ENCODE peak calls at places on chromosomes 2 and 18, in ten cellular contexts. One of them, this sample, is unnamed.

GRCh38 chr18:42559292-42559691 is 556.2 kb downstream of the RIT2 start:
- DNase-seq in activated T-cell treated with anti-CD3 and anti-CD28 coated beads, Interleukin-2, amount 50 U/mL, for 72 hours: no peak
- DNase-seq in SHP77 treated with DMSO at 0.1 percent for 48 hours: no peak
- DNase-seq in upper lobe of right lung: no peak
- DNase-seq in brain microvascular endothelial cell: no peak
- DNase-seq in activated CD4-positive, alpha-beta T cell treated with anti-CD3 and anti-CD28 coated beads, Interleukin-2, amount 10 ng/mL, durations not matched to agents 24 days and 14 days: no peak
- DNase-seq in activated CD8-positive, alpha-beta memory T cell treated with anti-CD3 and anti-CD28 coated beads for 1 hour: no peak
- DNase-seq in kidney glomerular epithelial cell: peak; percentile 8
- DNase-seq in right cardiac atrium: no peak
- DNase-seq in activated CD8-positive, alpha-beta T cell treated with anti-CD3 and anti-CD28 coated beads for 36 hours: no peak
- DNase-seq in this sample: no peak

GRCh38 chr2:29326926-29327325 is 211.7 kb downstream of the CLIP4 start:
- DNase-seq in activated CD4-positive, alpha-beta T cell treated with anti-CD3 and anti-CD28 coated beads, Interleukin-2, amount 10 ng/mL, durations not matched to agents 24 days and 14 days: no peak
- DNase-seq in activated CD8-positive, alpha-beta memory T cell treated with anti-CD3 and anti-CD28 coated beads for 1 hour: no peak
- DNase-seq in right cardiac atrium: no peak
- DNase-seq in upper lobe of right lung: no peak
- DNase-seq in kidney glomerular epithelial cell: no peak
- DNase-seq in activated CD8-positive, alpha-beta T cell treated with anti-CD3 and anti-CD28 coated beads for 36 hours: no peak
- DNase-seq in SHP77 treated with DMSO at 0.1 percent for 48 hours: no peak
- DNase-seq in activated T-cell treated with anti-CD3 and anti-CD28 coated beads, Interleukin-2, amount 50 U/mL, for 72 hours: no peak
- DNase-seq in brain microvascular endothelial cell: no peak
- DNase-seq in this sample: no peak

GRCh38 chr2:120740765-120741513 is 5.3 kb downstream of the GLI2 start:
- DNase-seq in upper lobe of right lung: no peak
- DNase-seq in activated CD8-positive, alpha-beta memory T cell treated with anti-CD3 and anti-CD28 coated beads for 1 hour: no peak
- DNase-seq in brain microvascular endothelial cell: no peak
- DNase-seq in right cardiac atrium: peak; percentile 72
- DNase-seq in SHP77 treated with DMSO at 0.1 percent for 48 hours: no peak
- DNase-seq in kidney glomerular epithelial cell: no peak
- DNase-seq in activated T-cell treated with anti-CD3 and anti-CD28 coated beads, Interleukin-2, amount 50 U/mL, for 72 hours: no peak
- DNase-seq in activated CD8-positive, alpha-beta T cell treated with anti-CD3 and anti-CD28 coated beads for 36 hours: no peak
- DNase-seq in activated CD4-positive, alpha-beta T cell treated with anti-CD3 and anti-CD28 coated beads, Interleukin-2, amount 10 ng/mL, durations not matched to agents 24 days and 14 days: no peak
- DNase-seq in this sample: peak; percentile 73

GRCh38 chr2:240769096-240769495 is 50.9 kb downstream of the KIF1A start:
- DNase-seq in SHP77 treated with DMSO at 0.1 percent for 48 hours: no peak
- DNase-seq in brain microvascular endothelial cell: no peak
- DNase-seq in kidney glomerular epithelial cell: no peak
- DNase-seq in activated CD8-positive, alpha-beta T cell treated with anti-CD3 and anti-CD28 coated beads for 36 hours: no peak
- DNase-seq in upper lobe of right lung: no peak
- DNase-seq in right cardiac atrium: no peak
- DNase-seq in activated T-cell treated with anti-CD3 and anti-CD28 coated beads, Interleukin-2, amount 50 U/mL, for 72 hours: no peak
- DNase-seq in activated CD4-positive, alpha-beta T cell treated with anti-CD3 and anti-CD28 coated beads, Interleukin-2, amount 10 ng/mL, durations not matched to agents 24 days and 14 days: no peak
- DNase-seq in activated CD8-positive, alpha-beta memory T cell treated with anti-CD3 and anti-CD28 coated beads for 1 hour: no peak
- DNase-seq in this sample: no peak

GRCh38 chr2:42588158-42588557 is 19.7 kb downstream of the MTA3 start:
- DNase-seq in upper lobe of right lung: no peak
- DNase-seq in activated CD8-positive, alpha-beta T cell treated with anti-CD3 and anti-CD28 coated beads for 36 hours: no peak
- DNase-seq in kidney glomerular epithelial cell: no peak
- DNase-seq in activated CD8-positive, alpha-beta memory T cell treated with anti-CD3 and anti-CD28 coated beads for 1 hour: no peak
- DNase-seq in brain microvascular endothelial cell: no peak
- DNase-seq in right cardiac atrium: no peak
- DNase-seq in activated CD4-positive, alpha-beta T cell treated with anti-CD3 and anti-CD28 coated beads, Interleukin-2, amount 10 ng/mL, durations not matched to agents 24 days and 14 days: no peak
- DNase-seq in SHP77 treated with DMSO at 0.1 percent for 48 hours: no peak
- DNase-seq in activated T-cell treated with anti-CD3 and anti-CD28 coated beads, Interleukin-2, amount 50 U/mL, for 72 hours: no peak
- DNase-seq in this sample: no peak

GRCh38 chr2:16625201-16625729 is 40.4 kb downstream of the CYRIA start:
- DNase-seq in activated CD4-positive, alpha-beta T cell treated with anti-CD3 and anti-CD28 coated beads, Interleukin-2, amount 10 ng/mL, durations not matched to agents 24 days and 14 days: no peak
- DNase-seq in brain microvascular endothelial cell: no peak
- DNase-seq in activated CD8-positive, alpha-beta memory T cell treated with anti-CD3 and anti-CD28 coated beads for 1 hour: no peak
- DNase-seq in SHP77 treated with DMSO at 0.1 percent for 48 hours: no peak
- DNase-seq in right cardiac atrium: peak; percentile 60
- DNase-seq in kidney glomerular epithelial cell: no peak
- DNase-seq in activated T-cell treated with anti-CD3 and anti-CD28 coated beads, Interleukin-2, amount 50 U/mL, for 72 hours: no peak
- DNase-seq in activated CD8-positive, alpha-beta T cell treated with anti-CD3 and anti-CD28 coated beads for 36 hours: no peak
- DNase-seq in upper lobe of right lung: peak; percentile 67
- DNase-seq in this sample: no peak

GRCh38 chr2:205929445-205930027 is 156.4 kb downstream of the INO80D start:
- DNase-seq in brain microvascular endothelial cell: no peak
- DNase-seq in right cardiac atrium: no peak
- DNase-seq in upper lobe of right lung: no peak
- DNase-seq in activated CD4-positive, alpha-beta T cell treated with anti-CD3 and anti-CD28 coated beads, Interleukin-2, amount 10 ng/mL, durations not matched to agents 24 days and 14 days: no peak
- DNase-seq in activated CD8-positive, alpha-beta memory T cell treated with anti-CD3 and anti-CD28 coated beads for 1 hour: no peak
- DNase-seq in activated T-cell treated with anti-CD3 and anti-CD28 coated beads, Interleukin-2, amount 50 U/mL, for 72 hours: no peak
- DNase-seq in SHP77 treated with DMSO at 0.1 percent for 48 hours: no peak
- DNase-seq in activated CD8-positive, alpha-beta T cell treated with anti-CD3 and anti-CD28 coated beads for 36 hours: no peak
- DNase-seq in kidney glomerular epithelial cell: no peak
- DNase-seq in this sample: no peak

GRCh38 chr2:215832791-215833190 is 180.6 kb downstream of the MREG start:
- DNase-seq in activated CD8-positive, alpha-beta T cell treated with anti-CD3 and anti-CD28 coated beads for 36 hours: no peak
- DNase-seq in SHP77 treated with DMSO at 0.1 percent for 48 hours: no peak
- DNase-seq in activated T-cell treated with anti-CD3 and anti-CD28 coated beads, Interleukin-2, amount 50 U/mL, for 72 hours: no peak
- DNase-seq in activated CD8-positive, alpha-beta memory T cell treated with anti-CD3 and anti-CD28 coated beads for 1 hour: no peak
- DNase-seq in kidney glomerular epithelial cell: no peak
- DNase-seq in brain microvascular endothelial cell: no peak
- DNase-seq in upper lobe of right lung: no peak
- DNase-seq in right cardiac atrium: no peak
- DNase-seq in activated CD4-positive, alpha-beta T cell treated with anti-CD3 and anti-CD28 coated beads, Interleukin-2, amount 10 ng/mL, durations not matched to agents 24 days and 14 days: no peak
- DNase-seq in this sample: no peak

GRCh38 chr2:128603411-128603924 is 284.8 kb upstream of the HS6ST1 start:
- DNase-seq in SHP77 treated with DMSO at 0.1 percent for 48 hours: peak; percentile 2
- DNase-seq in upper lobe of right lung: peak; percentile 65
- DNase-seq in activated T-cell treated with anti-CD3 and anti-CD28 coated beads, Interleukin-2, amount 50 U/mL, for 72 hours: no peak
- DNase-seq in kidney glomerular epithelial cell: no peak
- DNase-seq in activated CD4-positive, alpha-beta T cell treated with anti-CD3 and anti-CD28 coated beads, Interleukin-2, amount 10 ng/mL, durations not matched to agents 24 days and 14 days: no peak
- DNase-seq in activated CD8-positive, alpha-beta T cell treated with anti-CD3 and anti-CD28 coated beads for 36 hours: no peak
- DNase-seq in right cardiac atrium: peak; percentile 59
- DNase-seq in brain microvascular endothelial cell: no peak
- DNase-seq in activated CD8-positive, alpha-beta memory T cell treated with anti-CD3 and anti-CD28 coated beads for 1 hour: no peak
- DNase-seq in this sample: no peak

GRCh38 chr2:128286011-128286721 is 32.5 kb downstream of the HS6ST1 start:
- DNase-seq in SHP77 treated with DMSO at 0.1 percent for 48 hours: no peak
- DNase-seq in activated T-cell treated with anti-CD3 and anti-CD28 coated beads, Interleukin-2, amount 50 U/mL, for 72 hours: no peak
- DNase-seq in upper lobe of right lung: no peak
- DNase-seq in kidney glomerular epithelial cell: no peak
- DNase-seq in activated CD8-positive, alpha-beta T cell treated with anti-CD3 and anti-CD28 coated beads for 36 hours: no peak
- DNase-seq in right cardiac atrium: peak; percentile 60
- DNase-seq in activated CD4-positive, alpha-beta T cell treated with anti-CD3 and anti-CD28 coated beads, Interleukin-2, amount 10 ng/mL, durations not matched to agents 24 days and 14 days: no peak
- DNase-seq in activated CD8-positive, alpha-beta memory T cell treated with anti-CD3 and anti-CD28 coated beads for 1 hour: no peak
- DNase-seq in brain microvascular endothelial cell: no peak
- DNase-seq in this sample: peak; percentile 62

GRCh38 chr18:79732721-79733025 is 53.1 kb downstream of the CTDP1 start:
- DNase-seq in upper lobe of right lung: no peak
- DNase-seq in activated T-cell treated with anti-CD3 and anti-CD28 coated beads, Interleukin-2, amount 50 U/mL, for 72 hours: no peak
- DNase-seq in right cardiac atrium: no peak
- DNase-seq in SHP77 treated with DMSO at 0.1 percent for 48 hours: no peak
- DNase-seq in brain microvascular endothelial cell: no peak
- DNase-seq in activated CD8-positive, alpha-beta T cell treated with anti-CD3 and anti-CD28 coated beads for 36 hours: no peak
- DNase-seq in kidney glomerular epithelial cell: no peak
- DNase-seq in activated CD8-positive, alpha-beta memory T cell treated with anti-CD3 and anti-CD28 coated beads for 1 hour: no peak
- DNase-seq in activated CD4-positive, alpha-beta T cell treated with anti-CD3 and anti-CD28 coated beads, Interleukin-2, amount 10 ng/mL, durations not matched to agents 24 days and 14 days: no peak
- DNase-seq in this sample: no peak

GRCh38 chr2:9803023-9803805 is 40.1 kb upstream of the TAF1B start:
- DNase-seq in activated CD8-positive, alpha-beta T cell treated with anti-CD3 and anti-CD28 coated beads for 36 hours: no peak
- DNase-seq in SHP77 treated with DMSO at 0.1 percent for 48 hours: no peak
- DNase-seq in kidney glomerular epithelial cell: no peak
- DNase-seq in brain microvascular endothelial cell: no peak
- DNase-seq in activated CD4-positive, alpha-beta T cell treated with anti-CD3 and anti-CD28 coated beads, Interleukin-2, amount 10 ng/mL, durations not matched to agents 24 days and 14 days: no peak
- DNase-seq in right cardiac atrium: no peak
- DNase-seq in activated CD8-positive, alpha-beta memory T cell treated with anti-CD3 and anti-CD28 coated beads for 1 hour: no peak
- DNase-seq in activated T-cell treated with anti-CD3 and anti-CD28 coated beads, Interleukin-2, amount 50 U/mL, for 72 hours: no peak
- DNase-seq in upper lobe of right lung: no peak
- DNase-seq in this sample: no peak

GRCh38 chr2:28586864-28587263 is 91.0 kb downstream of the PLB1 start:
- DNase-seq in upper lobe of right lung: peak; percentile 61
- DNase-seq in right cardiac atrium: no peak
- DNase-seq in kidney glomerular epithelial cell: no peak
- DNase-seq in activated T-cell treated with anti-CD3 and anti-CD28 coated beads, Interleukin-2, amount 50 U/mL, for 72 hours: peak; percentile 51
- DNase-seq in activated CD8-positive, alpha-beta T cell treated with anti-CD3 and anti-CD28 coated beads for 36 hours: peak; percentile 81
- DNase-seq in SHP77 treated with DMSO at 0.1 percent for 48 hours: no peak
- DNase-seq in brain microvascular endothelial cell: no peak
- DNase-seq in activated CD4-positive, alpha-beta T cell treated with anti-CD3 and anti-CD28 coated beads, Interleukin-2, amount 10 ng/mL, durations not matched to agents 24 days and 14 days: peak; percentile 91
- DNase-seq in activated CD8-positive, alpha-beta memory T cell treated with anti-CD3 and anti-CD28 coated beads for 1 hour: no peak
- DNase-seq in this sample: no peak

GRCh38 chr2:192265751-192266150 is 71.0 kb upstream of the TMEFF2 start:
- DNase-seq in activated T-cell treated with anti-CD3 and anti-CD28 coated beads, Interleukin-2, amount 50 U/mL, for 72 hours: no peak
- DNase-seq in activated CD8-positive, alpha-beta T cell treated with anti-CD3 and anti-CD28 coated beads for 36 hours: no peak
- DNase-seq in right cardiac atrium: no peak
- DNase-seq in SHP77 treated with DMSO at 0.1 percent for 48 hours: no peak
- DNase-seq in upper lobe of right lung: no peak
- DNase-seq in activated CD8-positive, alpha-beta memory T cell treated with anti-CD3 and anti-CD28 coated beads for 1 hour: no peak
- DNase-seq in activated CD4-positive, alpha-beta T cell treated with anti-CD3 and anti-CD28 coated beads, Interleukin-2, amount 10 ng/mL, durations not matched to agents 24 days and 14 days: no peak
- DNase-seq in brain microvascular endothelial cell: no peak
- DNase-seq in kidney glomerular epithelial cell: no peak
- DNase-seq in this sample: no peak

GRCh38 chr2:190466819-190467444 is 58.8 kb downstream of the MFSD6 start:
- DNase-seq in activated CD8-positive, alpha-beta memory T cell treated with anti-CD3 and anti-CD28 coated beads for 1 hour: no peak
- DNase-seq in right cardiac atrium: no peak
- DNase-seq in upper lobe of right lung: no peak
- DNase-seq in activated CD4-positive, alpha-beta T cell treated with anti-CD3 and anti-CD28 coated beads, Interleukin-2, amount 10 ng/mL, durations not matched to agents 24 days and 14 days: no peak
- DNase-seq in activated CD8-positive, alpha-beta T cell treated with anti-CD3 and anti-CD28 coated beads for 36 hours: no peak
- DNase-seq in activated T-cell treated with anti-CD3 and anti-CD28 coated beads, Interleukin-2, amount 50 U/mL, for 72 hours: no peak
- DNase-seq in SHP77 treated with DMSO at 0.1 percent for 48 hours: peak; percentile 33
- DNase-seq in kidney glomerular epithelial cell: no peak
- DNase-seq in brain microvascular endothelial cell: no peak
- DNase-seq in this sample: no peak

GRCh38 chr18:79988925-79989361 is 580 bp upstream of the TXNL4A start:
- DNase-seq in upper lobe of right lung: peak; percentile 67
- DNase-seq in activated CD8-positive, alpha-beta memory T cell treated with anti-CD3 and anti-CD28 coated beads for 1 hour: no peak
- DNase-seq in activated CD8-positive, alpha-beta T cell treated with anti-CD3 and anti-CD28 coated beads for 36 hours: no peak
- DNase-seq in kidney glomerular epithelial cell: no peak
- DNase-seq in SHP77 treated with DMSO at 0.1 percent for 48 hours: no peak
- DNase-seq in brain microvascular endothelial cell: peak; percentile 34
- DNase-seq in activated T-cell treated with anti-CD3 and anti-CD28 coated beads, Interleukin-2, amount 50 U/mL, for 72 hours: no peak
- DNase-seq in right cardiac atrium: no peak
- DNase-seq in activated CD4-positive, alpha-beta T cell treated with anti-CD3 and anti-CD28 coated beads, Interleukin-2, amount 10 ng/mL, durations not matched to agents 24 days and 14 days: no peak
- DNase-seq in this sample: no peak

GRCh38 chr2:239911630-239912071 is 113.5 kb downstream of the NDUFA10 start:
- DNase-seq in brain microvascular endothelial cell: no peak
- DNase-seq in activated CD4-positive, alpha-beta T cell treated with anti-CD3 and anti-CD28 coated beads, Interleukin-2, amount 10 ng/mL, durations not matched to agents 24 days and 14 days: no peak
- DNase-seq in activated CD8-positive, alpha-beta T cell treated with anti-CD3 and anti-CD28 coated beads for 36 hours: no peak
- DNase-seq in activated T-cell treated with anti-CD3 and anti-CD28 coated beads, Interleukin-2, amount 50 U/mL, for 72 hours: no peak
- DNase-seq in upper lobe of right lung: no peak
- DNase-seq in kidney glomerular epithelial cell: no peak
- DNase-seq in SHP77 treated with DMSO at 0.1 percent for 48 hours: no peak
- DNase-seq in right cardiac atrium: peak; percentile 72
- DNase-seq in activated CD8-positive, alpha-beta memory T cell treated with anti-CD3 and anti-CD28 coated beads for 1 hour: no peak
- DNase-seq in this sample: no peak

GRCh38 chr2:75200140-75200985 is 1.0 kb upstream of the TACR1 start:
- DNase-seq in upper lobe of right lung: peak; percentile 81
- DNase-seq in brain microvascular endothelial cell: no peak
- DNase-seq in right cardiac atrium: peak; percentile 83
- DNase-seq in activated T-cell treated with anti-CD3 and anti-CD28 coated beads, Interleukin-2, amount 50 U/mL, for 72 hours: no peak
- DNase-seq in SHP77 treated with DMSO at 0.1 percent for 48 hours: peak; percentile 37
- DNase-seq in kidney glomerular epithelial cell: no peak
- DNase-seq in activated CD8-positive, alpha-beta memory T cell treated with anti-CD3 and anti-CD28 coated beads for 1 hour: no peak
- DNase-seq in activated CD4-positive, alpha-beta T cell treated with anti-CD3 and anti-CD28 coated beads, Interleukin-2, amount 10 ng/mL, durations not matched to agents 24 days and 14 days: no peak
- DNase-seq in activated CD8-positive, alpha-beta T cell treated with anti-CD3 and anti-CD28 coated beads for 36 hours: peak; percentile 16
- DNase-seq in this sample: peak; percentile 72

GRCh38 chr18:9787716-9788115 is 79.6 kb downstream of the RAB31 start:
- DNase-seq in kidney glomerular epithelial cell: no peak
- DNase-seq in right cardiac atrium: no peak
- DNase-seq in activated CD8-positive, alpha-beta memory T cell treated with anti-CD3 and anti-CD28 coated beads for 1 hour: no peak
- DNase-seq in brain microvascular endothelial cell: peak; percentile 74
- DNase-seq in activated T-cell treated with anti-CD3 and anti-CD28 coated beads, Interleukin-2, amount 50 U/mL, for 72 hours: no peak
- DNase-seq in SHP77 treated with DMSO at 0.1 percent for 48 hours: no peak
- DNase-seq in activated CD4-positive, alpha-beta T cell treated with anti-CD3 and anti-CD28 coated beads, Interleukin-2, amount 10 ng/mL, durations not matched to agents 24 days and 14 days: no peak
- DNase-seq in activated CD8-positive, alpha-beta T cell treated with anti-CD3 and anti-CD28 coated beads for 36 hours: no peak
- DNase-seq in upper lobe of right lung: no peak
- DNase-seq in this sample: no peak

This sample was measured in glutamatergic neuron.